ENCODE peak calls at places on chromosome 10, in seven cellular contexts. One of them, this sample, is unnamed.

GRCh38 chr10:120521880-120522279 is 64.9 kb downstream of the PLPP4 start:
- DNase-seq in DND-41: no peak
- DNase-seq in HFF-Myc: no peak
- DNase-seq in brain microvascular endothelial cell: no peak
- DNase-seq in ovary: no peak
- DNase-seq in pancreas: no peak
- DNase-seq in HCT116: no peak
- DNase-seq in this sample: no peak

GRCh38 chr10:96170212-96170611 is 40.1 kb downstream of the ZNF518A start:
- DNase-seq in DND-41: no peak
- DNase-seq in HFF-Myc: no peak
- DNase-seq in brain microvascular endothelial cell: no peak
- DNase-seq in ovary: no peak
- DNase-seq in pancreas: no peak
- DNase-seq in HCT116: no peak
- DNase-seq in this sample: no peak

GRCh38 chr10:86450806-86451603 is 70.6 kb downstream of the WAPL start:
- DNase-seq in DND-41: no peak
- DNase-seq in HFF-Myc: no peak
- DNase-seq in brain microvascular endothelial cell: no peak
- DNase-seq in ovary: no peak
- DNase-seq in pancreas: no peak
- DNase-seq in HCT116: no peak
- DNase-seq in this sample: no peak

GRCh38 chr10:114026189-114027040 is 17.3 kb upstream of the ADRB1 start:
- DNase-seq in DND-41: no peak
- DNase-seq in HFF-Myc: no peak
- DNase-seq in brain microvascular endothelial cell: peak; percentile 78
- DNase-seq in ovary: no peak
- DNase-seq in pancreas: no peak
- DNase-seq in HCT116: peak; percentile 58
- DNase-seq in this sample: peak; percentile 60

GRCh38 chr10:70528726-70529362 is 50.3 kb downstream of the PALD1 start:
- DNase-seq in DND-41: no peak
- DNase-seq in HFF-Myc: no peak
- DNase-seq in brain microvascular endothelial cell: peak; percentile 67
- DNase-seq in ovary: no peak
- DNase-seq in pancreas: no peak
- DNase-seq in HCT116: peak; percentile 34
- DNase-seq in this sample: peak; percentile 45

GRCh38 chr10:69846252-69847000 is 44.7 kb downstream of the COL13A1 start:
- DNase-seq in DND-41: no peak
- DNase-seq in HFF-Myc: no peak
- DNase-seq in brain microvascular endothelial cell: no peak
- DNase-seq in ovary: no peak
- DNase-seq in pancreas: no peak
- DNase-seq in HCT116: no peak
- DNase-seq in this sample: no peak

GRCh38 chr10:118971876-118972275 is 57.6 kb upstream of the NANOS1 start:
- DNase-seq in DND-41: no peak
- DNase-seq in HFF-Myc: no peak
- DNase-seq in brain microvascular endothelial cell: no peak
- DNase-seq in ovary: no peak
- DNase-seq in pancreas: no peak
- DNase-seq in HCT116: no peak
- DNase-seq in this sample: no peak

GRCh38 chr10:79149662-79150443 is 81.1 kb downstream of the ZMIZ1 start:
- DNase-seq in DND-41: peak; percentile 54
- DNase-seq in HFF-Myc: peak; percentile 51
- DNase-seq in brain microvascular endothelial cell: peak; percentile 38
- DNase-seq in ovary: peak; percentile 63
- DNase-seq in pancreas: peak; percentile 71
- DNase-seq in HCT116: peak; percentile 48
- DNase-seq in this sample: peak; percentile 54

GRCh38 chr10:7902413-7902812 is 84.1 kb downstream of the TAF3 start:
- DNase-seq in DND-41: no peak
- DNase-seq in HFF-Myc: no peak
- DNase-seq in brain microvascular endothelial cell: no peak
- DNase-seq in ovary: no peak
- DNase-seq in pancreas: no peak
- DNase-seq in HCT116: no peak
- DNase-seq in this sample: no peak

GRCh38 chr10:6195376-6195775 is 7.4 kb upstream of the PFKFB3 start:
- DNase-seq in DND-41: no peak
- DNase-seq in HFF-Myc: no peak
- DNase-seq in brain microvascular endothelial cell: peak; percentile 78
- DNase-seq in ovary: peak; percentile 53
- DNase-seq in pancreas: no peak
- DNase-seq in HCT116: no peak
- DNase-seq in this sample: no peak

GRCh38 chr10:124552877-124553276 is 91.3 kb downstream of the LHPP start:
- DNase-seq in DND-41: no peak
- DNase-seq in HFF-Myc: no peak
- DNase-seq in brain microvascular endothelial cell: no peak
- DNase-seq in ovary: no peak
- DNase-seq in pancreas: no peak
- DNase-seq in HCT116: no peak
- DNase-seq in this sample: no peak

GRCh38 chr10:96511044-96511945 is 2.4 kb downstream of the TLL2 start:
- DNase-seq in DND-41: peak; percentile 35
- DNase-seq in HFF-Myc: no peak
- DNase-seq in brain microvascular endothelial cell: no peak
- DNase-seq in ovary: no peak
- DNase-seq in pancreas: no peak
- DNase-seq in HCT116: peak; percentile 31
- DNase-seq in this sample: peak; percentile 57

GRCh38 chr10:99731296-99732032 is 463 bp downstream of the COX15 start:
- DNase-seq in DND-41: no peak
- DNase-seq in HFF-Myc: no peak
- DNase-seq in brain microvascular endothelial cell: no peak
- DNase-seq in ovary: no peak
- DNase-seq in pancreas: no peak
- DNase-seq in HCT116: no peak
- DNase-seq in this sample: no peak

GRCh38 chr10:127298396-127298795 is 102.0 kb upstream of the INSYN2A start:
- DNase-seq in DND-41: no peak
- DNase-seq in HFF-Myc: no peak
- DNase-seq in brain microvascular endothelial cell: no peak
- DNase-seq in ovary: no peak
- DNase-seq in pancreas: no peak
- DNase-seq in HCT116: no peak
- DNase-seq in this sample: no peak

GRCh38 chr10:74249865-74250264 is 98.8 kb downstream of the ADK start:
- DNase-seq in DND-41: no peak
- DNase-seq in HFF-Myc: no peak
- DNase-seq in brain microvascular endothelial cell: no peak
- DNase-seq in ovary: no peak
- DNase-seq in pancreas: no peak
- DNase-seq in HCT116: no peak
- DNase-seq in this sample: no peak

GRCh38 chr10:117007080-117007479 is 2.1 kb upstream of the SHTN1 start:
- DNase-seq in DND-41: no peak
- DNase-seq in HFF-Myc: peak; percentile 43
- DNase-seq in brain microvascular endothelial cell: peak; percentile 14
- DNase-seq in ovary: no peak
- DNase-seq in pancreas: no peak
- DNase-seq in HCT116: peak; percentile 81
- DNase-seq in this sample: no peak

GRCh38 chr10:83545901-83546391 is 593.4 kb upstream of the GHITM start:
- DNase-seq in DND-41: no peak
- DNase-seq in HFF-Myc: no peak
- DNase-seq in brain microvascular endothelial cell: no peak
- DNase-seq in ovary: peak; percentile 18
- DNase-seq in pancreas: no peak
- DNase-seq in HCT116: no peak
- DNase-seq in this sample: peak; percentile 68

GRCh38 chr10:13351340-13351915 is 3.3 kb upstream of the SEPHS1 start:
- DNase-seq in DND-41: no peak
- DNase-seq in HFF-Myc: no peak
- DNase-seq in brain microvascular endothelial cell: no peak
- DNase-seq in ovary: no peak
- DNase-seq in pancreas: no peak
- DNase-seq in HCT116: no peak
- DNase-seq in this sample: peak; percentile 75

GRCh38 chr10:14936584-14936983 is 17.3 kb downstream of the DCLRE1C start:
- DNase-seq in DND-41: no peak
- DNase-seq in HFF-Myc: no peak
- DNase-seq in brain microvascular endothelial cell: peak; percentile 34
- DNase-seq in ovary: no peak
- DNase-seq in pancreas: no peak
- DNase-seq in HCT116: no peak
- DNase-seq in this sample: no peak

GRCh38 chr10:101781655-101781983 is 1.6 kb downstream of the NPM3 start:
- DNase-seq in DND-41: no peak
- DNase-seq in HFF-Myc: no peak
- DNase-seq in brain microvascular endothelial cell: no peak
- DNase-seq in ovary: no peak
- DNase-seq in pancreas: no peak
- DNase-seq in HCT116: no peak
- DNase-seq in this sample: no peak
- H3K4me3 ChIP-seq in DND-41: no peak overlapping the region
- H3K4me3 ChIP-seq in HFF-Myc: peak overlapping the region; percentile 91
- H3K4me3 ChIP-seq in brain microvascular endothelial cell: no peak overlapping the region
- H3K4me3 ChIP-seq in ovary: no peak overlapping the region
- H3K4me3 ChIP-seq in pancreas: no peak overlapping the region
- H3K4me3 ChIP-seq in HCT116: peak overlapping the region; percentile 74
- H3K4me3 ChIP-seq in this sample: peak overlapping the region; percentile 85

DNA sequence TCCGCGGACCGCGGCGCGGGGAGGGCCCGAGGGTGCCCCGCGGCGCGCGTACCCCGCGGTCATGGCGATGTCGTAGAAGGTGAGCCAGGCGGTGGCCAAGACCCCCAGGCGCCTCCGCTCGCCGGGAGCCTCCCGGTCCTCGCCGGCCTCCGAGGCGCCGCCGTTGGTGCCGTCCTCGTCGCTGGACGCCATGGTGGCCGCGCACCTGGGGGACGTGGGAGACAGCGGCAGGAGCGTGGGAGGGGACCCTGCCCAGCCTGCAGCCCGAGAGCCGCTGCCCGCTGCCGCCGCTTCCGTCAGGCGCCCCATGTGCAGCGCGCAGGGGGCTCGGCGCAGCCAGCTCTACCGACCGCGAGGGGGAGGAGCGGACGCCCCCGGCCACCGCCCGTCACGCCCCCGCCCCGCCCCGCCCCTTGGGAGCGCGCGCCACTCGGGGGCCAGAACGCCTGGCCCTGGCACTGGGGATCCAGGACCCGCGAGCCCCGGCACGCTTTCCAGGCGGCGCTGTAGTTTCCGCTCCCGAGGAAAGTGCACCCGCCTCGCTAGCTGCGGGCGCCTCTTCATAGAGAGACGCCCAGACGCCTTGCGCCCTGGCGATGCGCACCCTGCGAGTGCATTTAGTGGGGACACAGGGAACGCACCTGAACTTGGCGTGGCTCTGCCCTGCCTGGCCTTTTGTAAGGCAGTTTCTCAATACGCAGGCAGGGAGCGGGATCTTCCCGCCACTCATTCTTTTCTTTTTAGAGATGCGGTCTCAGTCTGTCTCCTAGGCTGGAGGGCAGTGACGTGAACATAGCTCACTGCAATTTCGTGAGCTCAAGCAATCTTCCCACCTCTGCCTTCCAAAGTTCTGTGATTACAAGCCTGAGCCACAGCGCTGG is at the start of gene HACD1:
- DNase-seq in DND-41: peak; percentile 87
- DNase-seq in HFF-Myc: no peak
- DNase-seq in brain microvascular endothelial cell: peak; percentile 39
- DNase-seq in ovary: peak; percentile 43
- DNase-seq in pancreas: peak; percentile 86
- DNase-seq in HCT116: peak; percentile 59
- DNase-seq in this sample: peak; percentile 46
- TF ChIP-seq CTCF in DND-41: peak; percentile 47
- TF ChIP-seq CTCF in HFF-Myc: no peak
- TF ChIP-seq CTCF in brain microvascular endothelial cell: peak; percentile 41
- TF ChIP-seq CTCF in ovary: no peak
- TF ChIP-seq CTCF in pancreas: no peak
- TF ChIP-seq CTCF in HCT116: peak; percentile 20
- TF ChIP-seq CTCF in this sample: peak; percentile 1

GRCh38 chr10:22630229-22631174 is 83.9 kb downstream of the PIP4K2A start:
- DNase-seq in DND-41: peak; percentile 29
- DNase-seq in HFF-Myc: no peak
- DNase-seq in brain microvascular endothelial cell: peak; percentile 26
- DNase-seq in ovary: no peak
- DNase-seq in pancreas: no peak
- DNase-seq in HCT116: no peak
- DNase-seq in this sample: peak; percentile 88
- H3K4me3 ChIP-seq in DND-41: no peak overlapping the region
- H3K4me3 ChIP-seq in HFF-Myc: no peak overlapping the region
- H3K4me3 ChIP-seq in brain microvascular endothelial cell: no peak overlapping the region
- H3K4me3 ChIP-seq in ovary: no peak overlapping the region
- H3K4me3 ChIP-seq in pancreas: no peak overlapping the region
- H3K4me3 ChIP-seq in HCT116: no peak overlapping the region
- H3K4me3 ChIP-seq in this sample: peak overlapping the region; percentile 41

GRCh38 chr10:110919349-110919931 is at the start of gene SHOC2:
- DNase-seq in DND-41: peak; percentile 99
- DNase-seq in HFF-Myc: no peak
- DNase-seq in brain microvascular endothelial cell: no peak
- DNase-seq in ovary: peak; percentile 99
- DNase-seq in pancreas: peak; percentile 91
- DNase-seq in HCT116: no peak
- DNase-seq in this sample: peak; percentile 100
- TF ChIP-seq CTCF in DND-41: peak; percentile 46
- TF ChIP-seq CTCF in HFF-Myc: peak; percentile 6
- TF ChIP-seq CTCF in brain microvascular endothelial cell: peak; percentile 46
- TF ChIP-seq CTCF in ovary: no peak
- TF ChIP-seq CTCF in pancreas: no peak
- TF ChIP-seq CTCF in HCT116: peak; percentile 19
- TF ChIP-seq CTCF in this sample: peak; percentile 18

This sample was measured in GM12865.